ENCODE peak calls at places on chromosomes 1 and 21, in five cellular contexts. R is A549, V is WTC11, K is K562, D is HepG2. T is an unnamed sample.

GRCh38 chr1:12450090-12450764 is 167.8 kb downstream of the DHRS3 start:
- DNase-seq in R (no peak), V (no peak), K (no peak), D (no peak), T (no peak)

GRCh38 chr1:55640708-55641473 is 425.7 kb upstream of the USP24 start:
- DNase-seq in R (no peak), V (no peak), K (peak), D (peak), T (peak)

GRCh38 chr1:202143768-202144509 is 598 bp downstream of the ARL8A start:
- DNase-seq in R (peak), V (peak), K (peak), D (no peak), T (peak)

GRCh38 chr1:36706416-36706815 is 223.7 kb upstream of the CSF3R start:
- DNase-seq in R (no peak), V (no peak), K (no peak), D (no peak), T (no peak)

GRCh38 chr1:169601096-169601881 is 15.0 kb upstream of the F5 start:
- DNase-seq in R (peak), V (no peak), K (peak), D (peak), T (peak)

GRCh38 chr1:23872421-23872820 is 4.3 kb upstream of the FUCA1 start:
- DNase-seq in R (no peak), V (no peak), K (peak), D (no peak), T (no peak)

GRCh38 chr1:4517559-4517958 is 136.8 kb upstream of the AJAP1 start:
- DNase-seq in R (no peak), V (no peak), K (no peak), D (no peak), T (no peak)

GRCh38 chr1:50424045-50424939 is 1.0 kb upstream of the DMRTA2 start:
- DNase-seq in R (no peak), V (peak), K (no peak), D (no peak), T (peak)

GRCh38 chr1:66294692-66295384 is 239.1 kb upstream of the SGIP1 start:
- DNase-seq in R (peak), V (no peak), K (no peak), D (no peak), T (peak)

GRCh38 chr1:69534829-69535228 is 32.9 kb upstream of the LRRC7 start:
- DNase-seq in R (no peak), V (no peak), K (no peak), D (no peak), T (no peak)

GRCh38 chr1:233114159-233114558 is 163.7 kb downstream of the NTPCR start:
- DNase-seq in R (peak), V (no peak), K (no peak), D (no peak), T (peak)

GRCh38 chr1:1304331-1305299 is 3.1 kb downstream of the ACAP3 start:
- DNase-seq in R (no peak), V (peak), K (peak), D (peak), T (no peak)

GRCh38 chr1:3409737-3410434 is 44.6 kb upstream of the ARHGEF16 start:
- DNase-seq in R (peak), V (peak), K (no peak), D (peak), T (peak)

GRCh38 chr1:30414086-30414850 is 309.1 kb downstream of the MATN1 start:
- DNase-seq in R (no peak), V (no peak), K (peak), D (no peak), T (no peak)

GRCh38 chr1:1208713-1209433 is 2.5 kb upstream of the TNFRSF18 start:
- DNase-seq in R (no peak), V (no peak), K (peak), D (no peak), T (no peak)

GRCh38 chr1:111920221-111921024 is 69.0 kb downstream of the KCND3 start:
- DNase-seq in R (no peak), V (no peak), K (no peak), D (no peak), T (no peak)

GRCh38 chr21:41506005-41506404 is 2.0 kb downstream of the TMPRSS2 start:
- DNase-seq in R (no peak), V (no peak), K (no peak), D (no peak), T (no peak)

GRCh38 chr1:231666220-231666956 is 39.8 kb downstream of the DISC1 start:
- DNase-seq in R (no peak), V (no peak), K (no peak), D (no peak), T (no peak)

GRCh38 chr1:245046764-245047163 is 108.0 kb upstream of the KIF26B start:
- DNase-seq in R (no peak), V (peak), K (no peak), D (no peak), T (no peak)

GRCh38 chr1:9119745-9120144 is 9.2 kb downstream of the GPR157 start:
- DNase-seq in R (no peak), V (no peak), K (no peak), D (no peak), T (no peak)

GRCh38 chr1:44970317-44970716 is 16.1 kb downstream of the EIF2B3 start:
- DNase-seq in R (no peak), V (no peak), K (no peak), D (no peak), T (peak)

GRCh38 chr1:204094262-204095247 is 21.6 kb downstream of the SOX13 start:
- DNase-seq in R (no peak), V (no peak), K (no peak), D (peak), T (no peak)

GRCh38 chr1:151494741-151495281 is 16.4 kb upstream of the CGN start:
- DNase-seq in R (no peak), V (no peak), K (no peak), D (peak), T (peak)

GRCh38 chr1:98556521-98557158 is 104.9 kb upstream of the SNX7 start:
- DNase-seq in R (peak), V (no peak), K (peak), D (peak), T (peak)

GRCh38 chr1:9312183-9312582 is 19.5 kb downstream of the SPSB1 start:
- DNase-seq in R (no peak), V (no peak), K (no peak), D (peak), T (no peak)

GRCh38 chr1:43430831-43431230 is 22.9 kb downstream of the HYI start:
- DNase-seq in R (no peak), V (no peak), K (no peak), D (no peak), T (no peak)

GRCh38 chr1:9852410-9853301 is 28.9 kb upstream of the CLSTN1 start:
- DNase-seq in R (no peak), V (no peak), K (no peak), D (no peak), T (no peak)

GRCh38 chr1:42250164-42250563 is 84.9 kb downstream of the FOXJ3 start:
- DNase-seq in R (no peak), V (no peak), K (no peak), D (no peak), T (no peak)

DNA sequence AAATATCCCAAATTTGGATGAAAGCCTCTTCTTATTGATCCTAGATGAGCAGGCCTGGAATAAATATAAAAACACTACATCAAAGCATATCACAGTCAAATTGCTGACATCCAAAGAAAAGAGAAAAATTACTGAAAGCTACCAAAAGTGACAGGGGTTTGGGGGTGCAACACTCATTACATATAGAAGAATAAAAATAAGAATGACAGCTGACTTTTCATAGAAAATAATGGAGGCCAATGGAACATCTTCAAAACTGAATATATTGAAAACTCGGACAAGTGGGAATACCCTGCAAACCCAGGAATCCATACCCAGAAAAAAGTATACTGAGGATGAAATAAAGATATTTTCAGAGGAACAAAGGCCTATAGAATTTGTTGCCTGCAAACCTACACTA is 84.0 kb downstream of the FOXJ3 start:
- DNase-seq in R (no peak), V (no peak), K (no peak), D (no peak), T (no peak)
- TF ChIP-seq JUN in R (no peak), V (no peak), K (no peak), D (no peak), T (no peak)

DNA sequence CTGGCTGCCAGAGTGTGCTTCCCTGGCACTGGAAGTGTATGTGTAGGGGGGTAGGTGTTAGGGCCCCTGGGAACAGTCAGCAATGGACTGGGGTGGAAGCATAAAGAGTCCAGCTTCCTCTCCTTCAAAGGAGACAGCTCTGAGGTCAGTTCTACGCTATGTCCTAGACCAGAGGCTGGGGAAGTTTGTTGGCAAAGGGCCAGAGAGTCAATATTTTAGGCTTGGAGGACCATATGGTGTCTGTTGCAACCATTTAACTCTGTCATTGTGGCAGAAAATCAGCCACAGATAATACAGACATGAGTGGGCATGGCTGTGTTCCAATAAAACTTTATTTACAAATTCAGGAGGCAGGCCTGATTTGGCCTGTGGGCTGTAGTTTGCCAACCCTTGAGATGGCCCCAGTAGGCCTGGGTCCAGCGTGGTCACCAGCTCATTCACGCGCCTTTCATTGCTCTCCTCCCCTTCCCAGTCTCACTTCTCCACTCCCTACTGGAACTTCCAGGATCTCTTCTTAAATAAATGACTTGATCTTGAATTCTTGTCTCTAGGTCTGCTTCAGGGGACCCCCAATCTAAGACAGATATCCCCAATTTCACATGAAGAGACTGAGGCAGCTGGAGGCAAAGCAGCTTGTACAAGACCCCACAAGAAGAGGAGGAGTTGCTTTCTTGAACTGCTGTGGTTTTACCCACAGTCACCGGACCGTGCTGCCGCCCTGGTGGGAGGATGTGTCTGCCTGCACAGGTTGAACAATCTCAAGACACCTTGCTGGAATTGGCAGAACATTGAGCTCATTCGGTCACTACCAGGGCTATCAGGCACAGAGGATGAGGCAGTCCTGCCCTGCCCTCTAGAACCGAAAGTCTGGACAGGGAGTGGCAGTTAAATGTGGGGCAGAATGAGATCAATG is 162.4 kb upstream of the POU3F1 start:
- DNase-seq in R (no peak), V (no peak), K (no peak), D (no peak), T (no peak)
- TF ChIP-seq JUN in R (no peak), V (no peak), K (no peak), D (no peak), T (no peak)

GRCh38 chr1:84845357-84845756 is 47.6 kb downstream of the LPAR3 start:
- DNase-seq in R (no peak), V (no peak), K (no peak), D (no peak), T (no peak)

GRCh38 chr1:84851839-84852238 is 41.2 kb downstream of the LPAR3 start:
- DNase-seq in R (peak), V (no peak), K (no peak), D (no peak), T (no peak)

GRCh38 chr1:84844094-84844493 is 48.9 kb downstream of the LPAR3 start:
- DNase-seq in R (no peak), V (no peak), K (no peak), D (no peak), T (no peak)

GRCh38 chr1:84849312-84849711 is 43.7 kb downstream of the LPAR3 start:
- DNase-seq in R (no peak), V (no peak), K (no peak), D (no peak), T (no peak)

DNA sequence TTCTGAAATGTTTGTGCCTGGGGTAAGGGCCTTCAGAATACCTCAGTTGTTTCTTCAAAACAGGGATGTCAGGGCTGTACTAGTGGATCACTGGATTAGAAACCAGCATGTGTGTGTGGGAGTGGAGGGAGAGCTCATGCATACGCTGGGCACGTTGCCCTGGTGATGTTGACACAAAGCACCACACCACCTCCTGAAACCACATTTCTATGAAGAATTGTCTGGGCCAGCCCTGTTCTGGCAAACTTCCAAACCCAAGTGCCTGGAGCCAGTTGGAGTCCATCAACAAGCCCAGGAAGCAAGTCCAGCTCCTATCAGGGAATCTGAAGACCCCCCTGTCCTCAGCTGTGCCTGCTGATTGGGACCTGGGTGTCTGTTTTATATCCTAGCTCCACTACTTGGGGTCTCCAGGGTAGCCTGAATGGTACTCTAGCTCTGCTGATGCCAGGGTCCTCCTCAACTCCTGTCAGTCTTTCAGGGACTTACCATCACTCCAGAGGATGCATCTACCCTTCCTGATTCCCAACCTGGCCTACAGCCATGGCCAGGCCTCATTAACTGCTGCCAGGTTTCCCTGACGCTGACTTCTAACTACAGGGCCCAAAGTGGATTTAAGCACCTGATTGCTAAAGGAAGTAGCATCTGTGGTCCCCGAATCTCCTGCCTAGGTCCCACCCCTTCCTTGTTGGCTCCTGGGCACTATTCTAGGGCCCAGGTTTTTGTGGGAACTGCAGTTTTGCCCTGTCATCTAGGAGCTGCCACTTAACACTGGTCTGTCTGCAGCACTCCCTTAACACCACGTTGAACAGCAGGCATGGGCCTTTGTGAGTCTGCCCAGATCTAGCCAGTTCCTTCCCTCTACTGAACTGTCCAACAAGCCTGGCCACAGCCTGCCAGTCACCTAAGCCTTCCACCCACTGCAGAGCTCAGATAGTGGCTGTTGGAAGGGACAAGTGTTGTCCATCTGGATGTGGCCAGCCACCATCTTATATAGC is 45.5 kb downstream of the LPAR3 start:
- DNase-seq in R (no peak), V (no peak), K (no peak), D (peak), T (peak)
- TF ChIP-seq JUN in R (no peak), V (no peak), K (no peak), D (no peak), T (no peak)

GRCh38 chr1:32611859-32612188 is 38.5 kb downstream of the ZBTB8OS start:
- DNase-seq in R (no peak), V (no peak), K (no peak), D (no peak), T (no peak)

GRCh38 chr1:32606565-32606964 is 43.8 kb downstream of the ZBTB8OS start:
- DNase-seq in R (no peak), V (no peak), K (no peak), D (no peak), T (no peak)

GRCh38 chr1:32606972-32607371 is 43.4 kb downstream of the ZBTB8OS start:
- DNase-seq in R (no peak), V (no peak), K (no peak), D (no peak), T (no peak)

GRCh38 chr1:32612189-32612881 is 38.0 kb downstream of the ZBTB8OS start:
- DNase-seq in R (peak), V (peak), K (peak), D (peak), T (peak)

DNA sequence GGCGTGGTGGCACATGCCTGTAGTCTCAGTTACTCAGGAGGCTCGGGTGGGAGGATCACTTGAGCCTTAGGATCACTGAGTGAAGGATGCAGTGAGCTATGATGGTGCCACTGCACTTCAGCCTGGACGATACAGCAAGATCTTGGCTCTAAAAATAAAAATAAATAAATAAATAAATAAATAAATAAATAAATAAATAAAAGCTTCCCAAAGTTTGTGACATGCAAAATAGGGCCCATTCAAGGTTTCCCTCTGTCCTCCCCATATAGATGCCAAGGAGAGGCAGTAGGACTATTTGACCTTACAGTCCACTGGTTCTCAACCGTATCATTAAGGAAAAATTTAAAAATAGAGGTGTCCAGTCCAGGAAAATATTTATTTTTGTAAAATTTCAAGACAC is 41.2 kb downstream of the ZBTB8OS start:
- DNase-seq in R (no peak), V (no peak), K (no peak), D (no peak), T (no peak)
- TF ChIP-seq JUN in R (no peak), V (no peak), K (no peak), D (no peak), T (no peak)

DNA sequence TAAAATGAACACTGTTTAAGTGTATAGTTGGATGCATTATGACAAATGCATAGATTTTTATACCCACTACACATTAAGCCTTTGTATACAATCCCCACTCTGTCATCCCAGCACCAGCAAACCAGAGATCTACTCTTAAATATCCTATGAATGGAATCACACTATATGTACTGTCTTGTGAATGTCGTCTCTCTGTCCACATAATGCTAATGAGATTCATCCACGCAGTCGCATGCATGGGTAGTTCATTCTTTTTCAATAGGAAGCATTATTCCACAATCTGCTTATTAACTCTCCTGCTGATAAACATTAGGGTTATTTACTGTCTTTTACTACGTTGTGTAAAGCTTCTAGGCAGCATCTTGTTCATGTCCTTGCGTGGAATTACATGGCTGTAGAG is 892.3 kb downstream of the LTN1 start:
- DNase-seq in R (no peak), V (no peak), K (no peak), D (no peak), T (no peak)
- TF ChIP-seq JUN in R (no peak), V (no peak), K (no peak), D (no peak), T (no peak)

DNA sequence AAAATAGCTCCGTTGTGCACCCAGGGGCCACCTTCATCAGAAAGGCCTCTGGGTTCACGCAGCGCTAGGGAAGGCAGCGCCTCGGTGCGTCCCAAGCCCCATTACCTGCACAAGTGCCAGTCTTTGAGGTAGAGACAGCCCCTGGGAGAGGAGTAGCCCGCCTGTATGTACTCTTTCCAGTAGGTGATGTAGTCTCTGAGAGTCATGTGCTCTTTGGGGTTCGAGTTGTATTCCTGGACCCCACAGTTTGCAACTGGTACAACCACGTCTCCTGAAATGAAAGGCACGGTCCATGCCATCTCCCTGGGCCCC is 600 bp downstream of the JMJD4 start:
- DNase-seq in R (no peak), V (no peak), K (no peak), D (no peak), T (no peak)
- TF ChIP-seq JUN in R (no peak), V (no peak), K (no peak), D (no peak), T (no peak)

T was measured in endothelial cell of umbilical vein.